ENCODE peak calls at places on chromosome 17, in seven cellular contexts. One of them, this sample, is unnamed.

GRCh38 chr17:18143044-18143936 is 34.7 kb downstream of the MYO15A start:
- DNase-seq in activated CD4-positive, alpha-beta T cell treated with anti-CD3 and anti-CD28 coated beads, Interleukin-2, amount 10 ng/mL, durations not matched to agents 7 days and 5 days: no peak
- DNase-seq in aorta: no peak
- DNase-seq in stimulated activated CD4-positive, alpha-beta T cell treated with anti-CD3 and anti-CD28 coated beads, Interleukin-15, amount 100 ng/mL, for 1 hour: no peak
- DNase-seq in HL-60: no peak
- DNase-seq in NCI-H1092 treated with DMSO at 0.1 percent for 48 hours: no peak
- DNase-seq in AG10803: no peak
- DNase-seq in this sample: peak

GRCh38 chr17:4480929-4481898 is 17.5 kb upstream of the SPNS2 start:
- DNase-seq in stimulated activated CD4-positive, alpha-beta T cell treated with anti-CD3 and anti-CD28 coated beads, Interleukin-15, amount 100 ng/mL, for 1 hour: no peak
- DNase-seq in HL-60: peak
- DNase-seq in NCI-H1092 treated with DMSO at 0.1 percent for 48 hours: no peak
- DNase-seq in AG10803: no peak
- DNase-seq in activated CD4-positive, alpha-beta T cell treated with anti-CD3 and anti-CD28 coated beads, Interleukin-2, amount 10 ng/mL, durations not matched to agents 7 days and 5 days: peak
- DNase-seq in aorta: no peak
- DNase-seq in this sample: no peak

GRCh38 chr17:44438634-44439033 is 49.2 kb upstream of the ITGA2B start:
- DNase-seq in NCI-H1092 treated with DMSO at 0.1 percent for 48 hours: no peak
- DNase-seq in HL-60: no peak
- DNase-seq in stimulated activated CD4-positive, alpha-beta T cell treated with anti-CD3 and anti-CD28 coated beads, Interleukin-15, amount 100 ng/mL, for 1 hour: no peak
- DNase-seq in activated CD4-positive, alpha-beta T cell treated with anti-CD3 and anti-CD28 coated beads, Interleukin-2, amount 10 ng/mL, durations not matched to agents 7 days and 5 days: no peak
- DNase-seq in AG10803: no peak
- DNase-seq in aorta: no peak
- DNase-seq in this sample: no peak

GRCh38 chr17:36616391-36617029 is 15.1 kb downstream of the MRM1 start:
- DNase-seq in AG10803: no peak
- DNase-seq in stimulated activated CD4-positive, alpha-beta T cell treated with anti-CD3 and anti-CD28 coated beads, Interleukin-15, amount 100 ng/mL, for 1 hour: no peak
- DNase-seq in NCI-H1092 treated with DMSO at 0.1 percent for 48 hours: no peak
- DNase-seq in HL-60: no peak
- DNase-seq in activated CD4-positive, alpha-beta T cell treated with anti-CD3 and anti-CD28 coated beads, Interleukin-2, amount 10 ng/mL, durations not matched to agents 7 days and 5 days: no peak
- DNase-seq in aorta: no peak
- DNase-seq in this sample: no peak

GRCh38 chr17:68642118-68642412 is 40.9 kb upstream of the FAM20A start:
- DNase-seq in HL-60: no peak
- DNase-seq in activated CD4-positive, alpha-beta T cell treated with anti-CD3 and anti-CD28 coated beads, Interleukin-2, amount 10 ng/mL, durations not matched to agents 7 days and 5 days: no peak
- DNase-seq in aorta: no peak
- DNase-seq in stimulated activated CD4-positive, alpha-beta T cell treated with anti-CD3 and anti-CD28 coated beads, Interleukin-15, amount 100 ng/mL, for 1 hour: no peak
- DNase-seq in NCI-H1092 treated with DMSO at 0.1 percent for 48 hours: no peak
- DNase-seq in AG10803: no peak
- DNase-seq in this sample: no peak

GRCh38 chr17:31404028-31404949 is 12.8 kb downstream of the RAB11FIP4 start:
- DNase-seq in HL-60: peak
- DNase-seq in NCI-H1092 treated with DMSO at 0.1 percent for 48 hours: no peak
- DNase-seq in AG10803: no peak
- DNase-seq in aorta: peak
- DNase-seq in stimulated activated CD4-positive, alpha-beta T cell treated with anti-CD3 and anti-CD28 coated beads, Interleukin-15, amount 100 ng/mL, for 1 hour: no peak
- DNase-seq in activated CD4-positive, alpha-beta T cell treated with anti-CD3 and anti-CD28 coated beads, Interleukin-2, amount 10 ng/mL, durations not matched to agents 7 days and 5 days: no peak
- DNase-seq in this sample: no peak

GRCh38 chr17:42675984-42676423 is 790 bp downstream of the PLEKHH3 start:
- DNase-seq in activated CD4-positive, alpha-beta T cell treated with anti-CD3 and anti-CD28 coated beads, Interleukin-2, amount 10 ng/mL, durations not matched to agents 7 days and 5 days: no peak
- DNase-seq in stimulated activated CD4-positive, alpha-beta T cell treated with anti-CD3 and anti-CD28 coated beads, Interleukin-15, amount 100 ng/mL, for 1 hour: no peak
- DNase-seq in HL-60: no peak
- DNase-seq in NCI-H1092 treated with DMSO at 0.1 percent for 48 hours: peak
- DNase-seq in AG10803: peak
- DNase-seq in aorta: peak
- DNase-seq in this sample: peak

GRCh38 chr17:59330314-59330942 is 1.0 kb upstream of the YPEL2 start:
- DNase-seq in stimulated activated CD4-positive, alpha-beta T cell treated with anti-CD3 and anti-CD28 coated beads, Interleukin-15, amount 100 ng/mL, for 1 hour: no peak
- DNase-seq in AG10803: no peak
- DNase-seq in HL-60: no peak
- DNase-seq in NCI-H1092 treated with DMSO at 0.1 percent for 48 hours: no peak
- DNase-seq in aorta: peak
- DNase-seq in activated CD4-positive, alpha-beta T cell treated with anti-CD3 and anti-CD28 coated beads, Interleukin-2, amount 10 ng/mL, durations not matched to agents 7 days and 5 days: peak
- DNase-seq in this sample: peak

GRCh38 chr17:15409721-15410247 is 57.6 kb downstream of the CDRT4 start:
- DNase-seq in activated CD4-positive, alpha-beta T cell treated with anti-CD3 and anti-CD28 coated beads, Interleukin-2, amount 10 ng/mL, durations not matched to agents 7 days and 5 days: no peak
- DNase-seq in HL-60: no peak
- DNase-seq in stimulated activated CD4-positive, alpha-beta T cell treated with anti-CD3 and anti-CD28 coated beads, Interleukin-15, amount 100 ng/mL, for 1 hour: no peak
- DNase-seq in NCI-H1092 treated with DMSO at 0.1 percent for 48 hours: no peak
- DNase-seq in AG10803: peak
- DNase-seq in aorta: peak
- DNase-seq in this sample: no peak

GRCh38 chr17:57293077-57293476 is 36.8 kb downstream of the MSI2 start:
- DNase-seq in aorta: no peak
- DNase-seq in AG10803: no peak
- DNase-seq in stimulated activated CD4-positive, alpha-beta T cell treated with anti-CD3 and anti-CD28 coated beads, Interleukin-15, amount 100 ng/mL, for 1 hour: no peak
- DNase-seq in activated CD4-positive, alpha-beta T cell treated with anti-CD3 and anti-CD28 coated beads, Interleukin-2, amount 10 ng/mL, durations not matched to agents 7 days and 5 days: no peak
- DNase-seq in NCI-H1092 treated with DMSO at 0.1 percent for 48 hours: no peak
- DNase-seq in HL-60: no peak
- DNase-seq in this sample: no peak

GRCh38 chr17:17376362-17376761 is 73.2 kb downstream of the NT5M start:
- DNase-seq in NCI-H1092 treated with DMSO at 0.1 percent for 48 hours: no peak
- DNase-seq in stimulated activated CD4-positive, alpha-beta T cell treated with anti-CD3 and anti-CD28 coated beads, Interleukin-15, amount 100 ng/mL, for 1 hour: no peak
- DNase-seq in activated CD4-positive, alpha-beta T cell treated with anti-CD3 and anti-CD28 coated beads, Interleukin-2, amount 10 ng/mL, durations not matched to agents 7 days and 5 days: no peak
- DNase-seq in HL-60: no peak
- DNase-seq in aorta: no peak
- DNase-seq in AG10803: peak
- DNase-seq in this sample: no peak

GRCh38 chr17:35295686-35296085 is 52.8 kb downstream of the SLFN5 start:
- DNase-seq in stimulated activated CD4-positive, alpha-beta T cell treated with anti-CD3 and anti-CD28 coated beads, Interleukin-15, amount 100 ng/mL, for 1 hour: no peak
- DNase-seq in activated CD4-positive, alpha-beta T cell treated with anti-CD3 and anti-CD28 coated beads, Interleukin-2, amount 10 ng/mL, durations not matched to agents 7 days and 5 days: no peak
- DNase-seq in HL-60: no peak
- DNase-seq in NCI-H1092 treated with DMSO at 0.1 percent for 48 hours: no peak
- DNase-seq in aorta: no peak
- DNase-seq in AG10803: no peak
- DNase-seq in this sample: no peak